ENCODE peak calls at places on chromosomes 16 and 17, in four cellular contexts. O is choroid plexus epithelial cell, S is colonic mucosa, X is lung. Z is an unnamed sample.

GRCh38 chr16:57889960-57890751 is 80.8 kb downstream of the CNGB1 start:
- DNase-seq in O (peak; percentile 49), X (no peak), S (peak; percentile 30), Z (peak; percentile 74)

GRCh38 chr16:9372934-9373890 is 281.8 kb downstream of the HAPSTR1 start:
- DNase-seq in O (no peak), X (no peak), S (no peak), Z (no peak)

GRCh38 chr16:2704166-2704982 is 15.7 kb downstream of the PRSS27 start:
- DNase-seq in X (no peak), S (no peak), O (no peak), Z (no peak)

GRCh38 chr16:54651851-54652770 is 278.6 kb upstream of the IRX5 start:
- DNase-seq in S (no peak), O (no peak), X (peak; percentile 68), Z (peak; percentile 7)

GRCh38 chr17:31499771-31500554 is 108.5 kb downstream of the RAB11FIP4 start:
- DNase-seq in S (no peak), O (peak; percentile 18), X (no peak), Z (peak; percentile 24)

GRCh38 chr16:21233521-21234150 is at the start of gene ANKS4B:
- DNase-seq in X (no peak), O (no peak), S (peak; percentile 88), Z (no peak)

GRCh38 chr17:33457477-33457876 is 164.4 kb upstream of the ASIC2 start:
- DNase-seq in S (no peak), O (no peak), X (no peak), Z (no peak)

GRCh38 chr16:53872248-53873221 is 168.6 kb downstream of the FTO start:
- DNase-seq in O (peak; percentile 65), S (no peak), X (no peak), Z (no peak)

GRCh38 chr17:78079253-78079652 is 49.3 kb downstream of the TMC6 start:
- DNase-seq in X (no peak), O (no peak), S (no peak), Z (no peak)

GRCh38 chr17:17702370-17702769 is 21.1 kb downstream of the RAI1 start:
- DNase-seq in O (no peak), S (no peak), X (no peak), Z (no peak)

GRCh38 chr17:12530126-12530525 is 135.6 kb upstream of the MYOCD start:
- DNase-seq in S (no peak), X (no peak), O (no peak), Z (no peak)

DNA sequence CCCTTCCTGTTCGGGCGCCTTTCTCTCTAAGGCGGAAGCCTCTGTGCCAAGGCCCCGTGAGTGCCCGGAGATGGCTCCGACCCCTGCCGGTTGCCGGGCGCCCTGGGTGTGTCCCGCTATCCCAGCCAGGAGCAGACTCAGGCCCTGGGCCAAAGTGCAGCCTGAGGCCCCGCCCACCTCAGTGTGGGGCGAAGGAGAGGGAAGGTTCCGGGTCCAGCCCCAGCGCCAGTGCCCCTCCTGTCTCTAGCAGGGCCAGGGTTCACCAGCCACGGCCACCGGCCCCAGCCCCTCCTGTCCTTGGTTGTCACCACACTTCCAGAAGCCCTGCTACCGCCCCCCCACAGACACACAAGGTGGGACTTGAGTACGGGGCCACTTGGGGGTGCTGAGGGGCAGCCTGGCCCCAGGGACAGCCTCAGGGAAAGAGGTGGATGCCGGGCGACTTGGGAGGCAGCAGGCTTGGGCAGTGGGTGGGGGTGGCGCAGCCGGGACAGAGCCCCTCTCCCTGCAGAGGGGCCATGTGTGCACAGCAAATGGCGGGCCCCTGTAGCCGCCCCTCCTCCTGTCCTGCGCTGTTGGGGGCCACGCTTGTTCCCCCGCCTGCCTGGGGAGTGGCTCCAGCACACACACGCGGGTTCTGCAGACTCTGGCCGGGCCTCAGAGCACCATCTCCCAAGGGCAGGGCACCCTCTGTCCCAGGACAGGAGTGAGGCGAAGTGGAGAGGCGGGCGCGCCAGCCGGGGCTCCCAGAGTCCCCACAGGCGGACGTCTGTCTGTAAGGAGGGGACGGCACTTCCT is 6.0 kb downstream of the C1QTNF8 start:
- DNase-seq in S (peak; percentile 95), O (no peak), X (no peak), Z (no peak)
- H3K4me3 ChIP-seq in S (peak overlapping the region; percentile 40), O (no peak overlapping the region), X (no peak overlapping the region), Z (no peak overlapping the region)

GRCh38 chr16:49514391-49514980 is 140.9 kb downstream of the C16orf78 start:
- DNase-seq in S (no peak), O (no peak), X (no peak), Z (no peak)

GRCh38 chr16:49515016-49515415 is 141.4 kb downstream of the C16orf78 start:
- DNase-seq in O (no peak), X (no peak), S (no peak), Z (no peak)

GRCh38 chr16:49515861-49516260 is 142.3 kb downstream of the C16orf78 start:
- DNase-seq in S (no peak), X (no peak), O (no peak), Z (no peak)

GRCh38 chr16:49510676-49511305 is 137.2 kb downstream of the C16orf78 start:
- DNase-seq in X (no peak), S (no peak), O (no peak), Z (no peak)

DNA sequence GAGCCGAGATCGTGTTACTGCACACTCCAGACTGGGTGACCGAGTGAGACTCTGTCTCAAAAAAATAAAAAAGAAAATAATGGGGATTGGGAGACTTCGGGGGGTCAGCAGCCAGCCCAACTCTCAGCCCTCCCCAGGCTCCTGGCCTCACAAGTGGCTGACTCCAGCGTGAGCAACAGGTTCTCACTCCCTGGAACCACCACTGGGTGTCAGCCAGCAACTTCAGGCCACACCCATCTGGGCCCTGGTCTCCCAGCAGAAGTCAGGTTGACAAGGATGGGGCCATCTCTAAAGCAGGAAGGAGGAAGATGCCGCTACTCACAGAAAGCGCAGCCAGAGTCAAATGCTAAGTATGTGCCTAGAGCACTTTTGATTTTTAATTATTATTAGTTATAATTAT is 139.4 kb downstream of the C16orf78 start:
- DNase-seq in O (peak; percentile 25), S (no peak), X (no peak), Z (no peak)
- TF ChIP-seq CTCF in O (peak; percentile 35), S (no peak), X (no peak), Z (no peak)

DNA sequence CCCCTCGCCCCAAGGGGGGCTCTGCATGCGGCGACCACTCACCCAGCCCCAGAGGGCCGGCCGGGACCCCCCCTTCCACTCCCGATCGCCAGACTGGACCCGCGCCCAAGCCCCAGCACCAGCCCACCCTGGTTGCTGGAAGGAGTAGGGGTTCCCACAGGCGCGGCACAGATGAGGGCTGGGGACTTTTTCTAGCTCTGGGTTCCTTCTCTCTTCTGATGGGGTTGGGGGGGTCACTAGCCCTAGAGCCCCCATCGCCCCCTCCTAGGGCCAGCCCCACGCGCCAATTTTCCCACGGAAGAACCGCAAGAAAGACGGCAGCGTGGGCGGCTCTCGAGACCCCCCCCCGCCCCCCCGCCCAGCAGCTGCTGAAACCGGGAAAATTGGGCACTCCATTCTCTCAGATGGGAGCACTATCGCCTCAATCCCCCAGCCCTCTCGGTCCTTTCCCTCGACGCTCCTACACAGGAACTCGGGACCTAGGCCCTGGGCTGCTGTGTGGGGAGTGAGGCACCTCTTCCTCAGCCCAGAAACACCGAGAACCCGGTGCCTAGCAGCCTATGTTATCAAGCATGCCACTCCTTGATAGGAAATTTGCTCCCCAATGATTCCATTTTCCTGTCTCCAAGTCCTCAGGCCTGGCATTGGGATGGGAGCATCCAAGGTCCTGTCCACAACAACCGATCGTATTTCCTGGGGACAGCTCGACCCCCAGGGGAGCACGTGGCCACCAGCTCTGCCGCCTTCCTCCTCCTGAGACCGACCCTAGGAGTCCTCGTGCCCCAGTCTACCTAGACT is 17.1 kb upstream of the CBX8 start:
- DNase-seq in X (no peak), O (no peak), S (no peak), Z (no peak)
- H3K4me3 ChIP-seq in X (no peak overlapping the region), O (no peak overlapping the region), S (no peak overlapping the region), Z (no peak overlapping the region)

DNA sequence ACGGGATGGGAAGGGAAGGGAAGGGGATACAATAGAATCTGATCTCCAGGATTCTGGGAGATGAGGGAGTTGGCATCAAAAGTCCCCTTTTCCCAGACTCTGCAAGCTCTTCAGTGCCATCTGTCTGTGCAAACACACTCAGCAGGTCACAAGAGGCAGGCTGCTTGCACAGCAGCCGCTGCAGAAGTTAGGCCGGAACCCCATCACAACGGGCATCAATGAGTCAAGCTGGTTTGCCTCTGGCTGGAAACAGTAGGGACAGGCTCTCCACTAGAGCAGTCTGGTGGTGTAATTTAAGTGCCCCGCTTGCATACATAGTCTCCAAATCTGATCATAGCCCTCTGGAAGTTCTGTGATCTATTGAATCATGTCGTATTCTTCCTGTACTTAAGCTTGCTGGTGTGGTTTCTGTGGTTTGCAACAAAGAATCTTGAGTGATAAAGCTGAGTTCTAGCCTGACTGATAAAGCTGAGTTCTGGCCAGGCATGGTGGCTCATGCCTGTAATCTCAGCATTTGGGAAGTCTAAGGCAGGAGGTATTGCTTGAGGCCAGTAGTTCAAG is 33.7 kb upstream of the KDM8 start:
- DNase-seq in O (peak; percentile 93), S (peak; percentile 30), X (no peak), Z (peak; percentile 81)
- TF ChIP-seq CTCF in O (peak; percentile 55), S (no peak), X (no peak), Z (peak; percentile 27)

DNA sequence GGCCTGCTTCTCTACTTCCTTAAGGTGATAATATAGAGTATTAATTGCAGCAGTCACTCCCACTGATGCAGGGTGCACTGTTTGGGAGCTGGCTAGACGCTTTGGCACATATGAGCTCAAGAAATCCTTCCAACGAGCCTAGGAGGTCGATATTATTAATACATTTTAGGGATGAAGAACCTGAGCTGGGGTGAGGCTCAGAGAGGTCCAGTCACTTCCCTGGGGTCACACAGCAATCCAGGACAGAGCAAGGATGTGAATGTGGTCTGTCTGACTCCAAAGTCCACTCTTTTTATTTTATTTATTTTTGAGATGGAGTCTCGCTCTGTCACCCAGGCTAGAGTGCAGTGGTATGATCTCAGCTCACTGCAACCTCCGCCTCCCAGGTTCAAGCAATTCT is 156.4 kb upstream of the CDC42EP4 start:
- DNase-seq in O (no peak), S (no peak), X (no peak), Z (no peak)
- H3K4me3 ChIP-seq in O (no peak overlapping the region), S (no peak overlapping the region), X (no peak overlapping the region), Z (no peak overlapping the region)

GRCh38 chr16:81214745-81215166 is 23.7 kb upstream of the BCO1 start:
- DNase-seq in O (peak; percentile 42), X (no peak), S (no peak), Z (peak; percentile 29)
- TF ChIP-seq CTCF in O (peak; percentile 74), X (no peak), S (no peak), Z (peak; percentile 61)

GRCh38 chr16:87074635-87075318 is 242.4 kb downstream of the C16orf95 start:
- DNase-seq in X (no peak), O (no peak), S (no peak), Z (no peak)
- H3K4me3 ChIP-seq in X (no peak overlapping the region), O (no peak overlapping the region), S (no peak overlapping the region), Z (no peak overlapping the region)

GRCh38 chr16:88064011-88064888 is 113.0 kb downstream of the BANP start:
- DNase-seq in O (no peak), S (no peak), X (no peak), Z (no peak)

GRCh38 chr16:88061346-88062110 is 110.3 kb downstream of the BANP start:
- DNase-seq in S (no peak), O (no peak), X (no peak), Z (no peak)

GRCh38 chr16:88064889-88065746 is 113.9 kb downstream of the BANP start:
- DNase-seq in X (no peak), O (no peak), S (no peak), Z (no peak)

GRCh38 chr16:88062341-88062861 is 111.2 kb downstream of the BANP start:
- DNase-seq in X (no peak), O (peak; percentile 76), S (no peak), Z (peak; percentile 78)

GRCh38 chr16:88063201-88063773 is 112.1 kb downstream of the BANP start:
- DNase-seq in X (no peak), S (no peak), O (peak; percentile 74), Z (peak; percentile 57)
- TF ChIP-seq CTCF in X (no peak), S (no peak), O (peak; percentile 60), Z (peak; percentile 23)